ENCODE peak calls at places on chromosomes 5 and 9, in six cellular contexts. One of them, this sample, is unnamed.

GRCh38 chr9:18023332-18023731 is 444.5 kb downstream of the SH3GL2 start:
- DNase-seq in HCT116: no peak
- DNase-seq in SK-N-SH: no peak
- DNase-seq in GM23338: no peak
- DNase-seq in A549: no peak
- DNase-seq in K562: no peak
- DNase-seq in this sample: no peak

GRCh38 chr5:142894749-142895148 is 124.6 kb downstream of the ARHGAP26 start:
- DNase-seq in GM23338: no peak
- DNase-seq in A549: no peak
- DNase-seq in K562: no peak
- DNase-seq in HCT116: no peak
- DNase-seq in SK-N-SH: no peak
- DNase-seq in this sample: no peak

GRCh38 chr9:126612329-126612812 is 1.4 kb upstream of the LMX1B start:
- DNase-seq in HCT116: no peak
- DNase-seq in SK-N-SH: peak
- DNase-seq in A549: no peak
- DNase-seq in K562: no peak
- DNase-seq in GM23338: no peak
- DNase-seq in this sample: no peak

GRCh38 chr5:180784497-180785097 is 18.0 kb downstream of the MGAT1 start:
- DNase-seq in K562: peak
- DNase-seq in A549: peak
- DNase-seq in SK-N-SH: peak
- DNase-seq in HCT116: peak
- DNase-seq in GM23338: peak
- DNase-seq in this sample: peak

GRCh38 chr9:85339337-85339736 is 402.4 kb downstream of the AGTPBP1 start:
- DNase-seq in A549: no peak
- DNase-seq in K562: no peak
- DNase-seq in SK-N-SH: no peak
- DNase-seq in GM23338: no peak
- DNase-seq in HCT116: no peak
- DNase-seq in this sample: no peak

GRCh38 chr5:173554038-173554955 is 62.2 kb downstream of the BOD1 start:
- DNase-seq in A549: no peak
- DNase-seq in GM23338: no peak
- DNase-seq in HCT116: no peak
- DNase-seq in K562: no peak
- DNase-seq in SK-N-SH: no peak
- DNase-seq in this sample: no peak

GRCh38 chr9:117293199-117294114 is 121.4 kb downstream of the ASTN2 start:
- DNase-seq in K562: no peak
- DNase-seq in HCT116: no peak
- DNase-seq in A549: no peak
- DNase-seq in SK-N-SH: no peak
- DNase-seq in GM23338: no peak
- DNase-seq in this sample: no peak

GRCh38 chr5:154098465-154098864 is 59.7 kb downstream of the MFAP3 start:
- DNase-seq in HCT116: no peak
- DNase-seq in K562: no peak
- DNase-seq in SK-N-SH: no peak
- DNase-seq in A549: no peak
- DNase-seq in GM23338: no peak
- DNase-seq in this sample: no peak

GRCh38 chr5:174572591-174572990 is 151.8 kb upstream of the MSX2 start:
- DNase-seq in K562: no peak
- DNase-seq in SK-N-SH: no peak
- DNase-seq in GM23338: no peak
- DNase-seq in A549: no peak
- DNase-seq in HCT116: no peak
- DNase-seq in this sample: no peak

GRCh38 chr9:109250771-109251079 is 70.1 kb downstream of the EPB41L4B start:
- DNase-seq in GM23338: no peak
- DNase-seq in HCT116: no peak
- DNase-seq in A549: no peak
- DNase-seq in K562: no peak
- DNase-seq in SK-N-SH: no peak
- DNase-seq in this sample: no peak

GRCh38 chr5:76358-77169 is 15.4 kb upstream of the PLEKHG4B start:
- DNase-seq in SK-N-SH: no peak
- DNase-seq in K562: no peak
- DNase-seq in A549: no peak
- DNase-seq in GM23338: no peak
- DNase-seq in HCT116: no peak
- DNase-seq in this sample: no peak

GRCh38 chr9:37531699-37532098 is 44.5 kb downstream of the FBXO10 start:
- DNase-seq in K562: no peak
- DNase-seq in HCT116: no peak
- DNase-seq in A549: no peak
- DNase-seq in GM23338: no peak
- DNase-seq in SK-N-SH: no peak
- DNase-seq in this sample: no peak

GRCh38 chr5:40416098-40416497 is 263.6 kb upstream of the PTGER4 start:
- DNase-seq in A549: no peak
- DNase-seq in GM23338: no peak
- DNase-seq in SK-N-SH: no peak
- DNase-seq in K562: no peak
- DNase-seq in HCT116: no peak
- DNase-seq in this sample: no peak

GRCh38 chr5:173670130-173670591 is 53.7 kb upstream of the BOD1 start:
- DNase-seq in A549: no peak
- DNase-seq in SK-N-SH: no peak
- DNase-seq in HCT116: no peak
- DNase-seq in K562: no peak
- DNase-seq in GM23338: peak
- DNase-seq in this sample: no peak

GRCh38 chr5:132474881-132475511 is 15.6 kb downstream of the IRF1 start:
- DNase-seq in HCT116: no peak
- DNase-seq in K562: no peak
- DNase-seq in A549: no peak
- DNase-seq in GM23338: peak
- DNase-seq in SK-N-SH: no peak
- DNase-seq in this sample: no peak

GRCh38 chr9:87442451-87442850 is 55.2 kb upstream of the DAPK1 start:
- DNase-seq in GM23338: no peak
- DNase-seq in HCT116: no peak
- DNase-seq in A549: no peak
- DNase-seq in SK-N-SH: no peak
- DNase-seq in K562: no peak
- DNase-seq in this sample: no peak

GRCh38 chr5:10566556-10567068 is 2.7 kb downstream of the ANKRD33B start:
- DNase-seq in K562: no peak
- DNase-seq in SK-N-SH: no peak
- DNase-seq in A549: no peak
- DNase-seq in HCT116: no peak
- DNase-seq in GM23338: no peak
- DNase-seq in this sample: no peak

GRCh38 chr5:154857091-154857533 is 1.3 kb upstream of the CNOT8 start:
- DNase-seq in SK-N-SH: no peak
- DNase-seq in HCT116: no peak
- DNase-seq in A549: peak
- DNase-seq in K562: peak
- DNase-seq in GM23338: peak
- DNase-seq in this sample: peak

GRCh38 chr5:150640311-150641005 is at the start of gene SYNPO:
- DNase-seq in HCT116: no peak
- DNase-seq in GM23338: no peak
- DNase-seq in A549: peak
- DNase-seq in K562: peak
- DNase-seq in SK-N-SH: peak
- DNase-seq in this sample: no peak

GRCh38 chr9:12659220-12659619 is 34.0 kb upstream of the TYRP1 start:
- DNase-seq in GM23338: no peak
- DNase-seq in HCT116: no peak
- DNase-seq in A549: no peak
- DNase-seq in K562: no peak
- DNase-seq in SK-N-SH: no peak
- DNase-seq in this sample: no peak

GRCh38 chr5:67640011-67640410 is 443.4 kb upstream of the CD180 start:
- DNase-seq in HCT116: no peak
- DNase-seq in SK-N-SH: no peak
- DNase-seq in A549: no peak
- DNase-seq in K562: no peak
- DNase-seq in GM23338: no peak
- DNase-seq in this sample: no peak

GRCh38 chr9:70563437-70564204 is 149.2 kb upstream of the KLF9 start:
- DNase-seq in SK-N-SH: no peak
- DNase-seq in A549: no peak
- DNase-seq in HCT116: no peak
- DNase-seq in K562: no peak
- DNase-seq in GM23338: no peak
- DNase-seq in this sample: no peak

GRCh38 chr9:115043632-115044031 is 74.3 kb downstream of the TNC start:
- DNase-seq in A549: no peak
- DNase-seq in GM23338: no peak
- DNase-seq in K562: no peak
- DNase-seq in HCT116: no peak
- DNase-seq in SK-N-SH: no peak
- DNase-seq in this sample: no peak

GRCh38 chr9:116842658-116843057 is 155.6 kb downstream of the TRIM32 start:
- DNase-seq in GM23338: peak
- DNase-seq in K562: peak
- DNase-seq in HCT116: no peak
- DNase-seq in SK-N-SH: no peak
- DNase-seq in A549: no peak
- DNase-seq in this sample: no peak

GRCh38 chr9:107019216-107019615 is 156.2 kb downstream of the ZNF462 start:
- DNase-seq in SK-N-SH: no peak
- DNase-seq in HCT116: no peak
- DNase-seq in A549: no peak
- DNase-seq in GM23338: no peak
- DNase-seq in K562: no peak
- DNase-seq in this sample: no peak

GRCh38 chr9:78666818-78667429 is 370.0 kb downstream of the PSAT1 start:
- DNase-seq in K562: no peak
- DNase-seq in HCT116: no peak
- DNase-seq in GM23338: no peak
- DNase-seq in A549: no peak
- DNase-seq in SK-N-SH: no peak
- DNase-seq in this sample: no peak

GRCh38 chr9:106467113-106467846 is 395.7 kb upstream of the ZNF462 start:
- DNase-seq in GM23338: peak
- DNase-seq in HCT116: no peak
- DNase-seq in K562: no peak
- DNase-seq in SK-N-SH: no peak
- DNase-seq in A549: no peak
- DNase-seq in this sample: no peak

GRCh38 chr5:45521067-45521466 is 175.1 kb downstream of the HCN1 start:
- DNase-seq in HCT116: peak
- DNase-seq in SK-N-SH: no peak
- DNase-seq in K562: no peak
- DNase-seq in GM23338: peak
- DNase-seq in A549: no peak
- DNase-seq in this sample: no peak

GRCh38 chr5:33275921-33276705 is 164.7 kb upstream of the TARS1 start:
- DNase-seq in GM23338: no peak
- DNase-seq in SK-N-SH: no peak
- DNase-seq in A549: no peak
- DNase-seq in K562: no peak
- DNase-seq in HCT116: no peak
- DNase-seq in this sample: no peak
- TF ChIP-seq REST in GM23338: no peak
- TF ChIP-seq REST in SK-N-SH: no peak
- TF ChIP-seq REST in A549: no peak
- TF ChIP-seq REST in K562: no peak
- TF ChIP-seq REST in HCT116: no peak
- TF ChIP-seq REST in this sample: no peak

DNA sequence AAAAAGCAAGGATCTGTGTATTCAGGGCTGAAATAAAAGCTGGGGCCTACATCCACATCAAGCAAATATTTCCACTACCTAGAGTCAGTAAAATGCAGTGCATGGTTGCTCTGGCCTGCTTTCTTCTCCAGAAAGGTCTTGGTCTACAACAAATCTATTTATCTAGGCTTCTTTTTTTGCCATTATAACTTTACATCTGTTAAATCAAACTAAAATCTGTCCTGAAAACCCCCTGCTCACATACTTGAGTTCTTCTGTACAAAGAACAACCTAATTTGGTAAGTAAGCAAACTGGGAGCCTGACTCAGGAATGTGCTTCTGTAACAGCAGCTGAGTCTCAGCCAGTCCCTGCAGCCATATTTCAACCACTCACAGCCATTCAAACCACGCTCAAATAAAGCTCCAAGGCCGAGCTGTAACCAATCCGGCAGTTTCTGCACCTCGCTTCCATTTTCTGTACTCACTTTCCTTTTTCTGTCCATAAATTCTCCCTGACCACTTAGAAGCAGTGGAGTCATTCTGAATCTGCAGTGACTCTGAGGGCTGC is 95.8 kb downstream of the PLPP1 start:
- DNase-seq in K562: no peak
- DNase-seq in GM23338: peak
- DNase-seq in A549: no peak
- DNase-seq in SK-N-SH: no peak
- DNase-seq in HCT116: no peak
- DNase-seq in this sample: no peak
- TF ChIP-seq REST in K562: no peak
- TF ChIP-seq REST in GM23338: no peak
- TF ChIP-seq REST in A549: no peak
- TF ChIP-seq REST in SK-N-SH: no peak
- TF ChIP-seq REST in HCT116: no peak
- TF ChIP-seq REST in this sample: no peak

GRCh38 chr5:3659907-3660306 is 64.3 kb downstream of the IRX1 start:
- DNase-seq in K562: no peak
- DNase-seq in GM23338: no peak
- DNase-seq in SK-N-SH: no peak
- DNase-seq in A549: no peak
- DNase-seq in HCT116: no peak
- DNase-seq in this sample: no peak

GRCh38 chr5:3660630-3661029 is 65.0 kb downstream of the IRX1 start:
- DNase-seq in K562: no peak
- DNase-seq in HCT116: no peak
- DNase-seq in SK-N-SH: no peak
- DNase-seq in A549: no peak
- DNase-seq in GM23338: no peak
- DNase-seq in this sample: no peak

GRCh38 chr5:3657364-3658003 is 61.9 kb downstream of the IRX1 start:
- DNase-seq in K562: no peak
- DNase-seq in A549: no peak
- DNase-seq in GM23338: no peak
- DNase-seq in HCT116: no peak
- DNase-seq in SK-N-SH: no peak
- DNase-seq in this sample: no peak

GRCh38 chr5:3658929-3659328 is 63.3 kb downstream of the IRX1 start:
- DNase-seq in HCT116: no peak
- DNase-seq in SK-N-SH: no peak
- DNase-seq in A549: no peak
- DNase-seq in K562: no peak
- DNase-seq in GM23338: no peak
- DNase-seq in this sample: no peak

GRCh38 chr5:3661755-3662296 is 66.2 kb downstream of the IRX1 start:
- DNase-seq in SK-N-SH: no peak
- DNase-seq in GM23338: no peak
- DNase-seq in K562: no peak
- DNase-seq in A549: no peak
- DNase-seq in HCT116: no peak
- DNase-seq in this sample: no peak
- TF ChIP-seq REST in SK-N-SH: no peak
- TF ChIP-seq REST in GM23338: no peak
- TF ChIP-seq REST in K562: no peak
- TF ChIP-seq REST in A549: no peak
- TF ChIP-seq REST in HCT116: no peak
- TF ChIP-seq REST in this sample: no peak

GRCh38 chr9:97889941-97890557 is 32.3 kb downstream of the TRMO start:
- DNase-seq in GM23338: peak
- DNase-seq in K562: peak
- DNase-seq in HCT116: no peak
- DNase-seq in A549: peak
- DNase-seq in SK-N-SH: peak
- DNase-seq in this sample: no peak
- TF ChIP-seq REST in GM23338: no peak
- TF ChIP-seq REST in K562: no peak
- TF ChIP-seq REST in HCT116: no peak
- TF ChIP-seq REST in A549: no peak
- TF ChIP-seq REST in SK-N-SH: no peak
- TF ChIP-seq REST in this sample: no peak